ENCODE peak calls at places on chromosomes 12 and 14, in ten cellular contexts. V is lower lobe of right lung; A is activated CD8-positive, alpha-beta T cell treated with anti-CD3 and anti-CD28 coated beads for 36 hours; K is T-helper 17 cell; X is activated naive CD8-positive, alpha-beta T cell treated with anti-CD3 and anti-CD28 coated beads, Interleukin-2, amount 10 ng/mL, durations not matched to agents 7 days and 5 days; R is GM12878; B is activated CD8-positive, alpha-beta memory T cell treated with anti-CD3 and anti-CD28 coated beads, Interleukin-2, amount 10 ng/mL, durations not matched to agents 7 days and 5 days; O is heart left ventricle; Y is natural killer cell; S is Right ventricle myocardium superior. D is an unnamed sample.

GRCh38 chr12:28027947-28028724 is 55.6 kb upstream of the PTHLH start:
- ATAC-seq in V (no peak), A (no peak), K (no peak), X (no peak), R (no peak), B (no peak), O (no peak), Y (no peak), S (no peak), D (no peak)

GRCh38 chr14:37482428-37482827 is 112.6 kb downstream of the FOXA1 start:
- ATAC-seq in V (no peak), A (no peak), K (no peak), X (no peak), R (no peak), B (no peak), O (no peak), Y (no peak), S (no peak), D (no peak)

GRCh38 chr12:93115198-93115601 is 186.1 kb upstream of the EEA1 start:
- ATAC-seq in V (no peak), A (no peak), K (no peak), X (no peak), R (no peak), B (no peak), O (peak), Y (no peak), S (peak), D (peak)

GRCh38 chr12:81759215-81759991 is at the start of gene PPFIA2:
- ATAC-seq in V (peak), A (peak), K (peak), X (peak), R (peak), B (peak), O (peak), Y (peak), S (peak), D (peak)

GRCh38 chr14:58833634-58834378 is 196.0 kb downstream of the DACT1 start:
- ATAC-seq in V (peak), A (no peak), K (no peak), X (no peak), R (no peak), B (no peak), O (no peak), Y (no peak), S (no peak), D (no peak)

GRCh38 chr12:105120551-105120950 is 13.0 kb downstream of the WASHC4 start:
- ATAC-seq in V (no peak), A (no peak), K (no peak), X (no peak), R (no peak), B (no peak), O (no peak), Y (no peak), S (no peak), D (no peak)

GRCh38 chr12:108570743-108571603 is 8.6 kb downstream of the ISCU start:
- ATAC-seq in V (no peak), A (no peak), K (no peak), X (no peak), R (no peak), B (no peak), O (no peak), Y (no peak), S (no peak), D (no peak)

GRCh38 chr14:29810657-29811056 is 117.0 kb downstream of the PRKD1 start:
- ATAC-seq in V (peak), A (no peak), K (no peak), X (no peak), R (no peak), B (no peak), O (no peak), Y (no peak), S (no peak), D (no peak)

GRCh38 chr14:96146131-96146771 is 58.4 kb upstream of the BDKRB2 start:
- ATAC-seq in V (peak), A (no peak), K (no peak), X (no peak), R (no peak), B (no peak), O (peak), Y (no peak), S (peak), D (peak)

D was measured in gastroesophageal sphincter.